ENCODE peak calls at places on chromosomes 6 and 20, in six cellular contexts. C, T, S, E, V and Z are unnamed samples. For H3K9me3 and H3K36me3, the result is how much of the 10 kb centered on the place peaks cover.

GRCh38 chr20:22389836-22390542 is 194.4 kb downstream of the FOXA2 start:
- DNase-seq in C (no peak), T (peak), S (peak), E (no peak), V (peak), Z (peak)

GRCh38 chr6:134063966-134064445 is 11.6 kb upstream of the SLC2A12 start:
- DNase-seq in C (peak), T (peak), S (peak), E (no peak), V (no peak), Z (no peak)

GRCh38 chr20:36462440-36463211 is 78.7 kb upstream of the MYL9 start:
- DNase-seq in C (peak), T (no peak), S (no peak), E (no peak), V (no peak), Z (no peak)

GRCh38 chr6:391559-392440 is at the start of gene IRF4:
- DNase-seq in C (no peak), T (no peak), S (no peak), E (no peak), V (no peak), Z (peak)

GRCh38 chr6:4575724-4576123 is 200.5 kb upstream of the CDYL start:
- DNase-seq in C (no peak), T (no peak), S (no peak), E (no peak), V (no peak), Z (no peak)

GRCh38 chr20:51594206-51594998 is 51.9 kb upstream of the NFATC2 start:
- DNase-seq in C (no peak), T (no peak), S (no peak), E (no peak), V (no peak), Z (no peak)

GRCh38 chr6:36127462-36128016 is 2.8 kb upstream of the MAPK13 start:
- DNase-seq in C (no peak), T (peak), S (no peak), E (no peak), V (no peak), Z (no peak)

GRCh38 chr20:45969712-45970634 is 2.0 kb downstream of the ZNF335 start:
- DNase-seq in C (peak), T (peak), S (peak), E (no peak), V (no peak), Z (peak)

GRCh38 chr6:150373260-150373701 is 4.5 kb downstream of the IYD start:
- DNase-seq in C (no peak), T (no peak), S (no peak), E (no peak), V (no peak), Z (no peak)

GRCh38 chr6:164020142-164020541 is 605.6 kb downstream of the QKI start:
- DNase-seq in C (no peak), T (no peak), S (no peak), E (no peak), V (no peak), Z (no peak)

GRCh38 chr6:73642530-73642929 is 11.3 kb downstream of the SLC17A5 start:
- DNase-seq in C (no peak), T (no peak), S (no peak), E (no peak), V (no peak), Z (no peak)

GRCh38 chr6:16849280-16850210 is 88.3 kb upstream of the ATXN1 start:
- DNase-seq in C (no peak), T (peak), S (no peak), E (no peak), V (no peak), Z (no peak)

GRCh38 chr6:94270040-94270689 is 850.8 kb upstream of the EPHA7 start:
- DNase-seq in C (no peak), T (no peak), S (no peak), E (no peak), V (no peak), Z (no peak)

GRCh38 chr6:47733879-47734558 is 35.6 kb downstream of the ADGRF4 start:
- DNase-seq in C (peak), T (peak), S (peak), E (peak), V (no peak), Z (no peak)

GRCh38 chr6:160348209-160348551 is at the start of gene SLC22A3:
- DNase-seq in C (peak), T (no peak), S (no peak), E (no peak), V (no peak), Z (no peak)

GRCh38 chr6:152642578-152643375 is 5.6 kb upstream of the SYNE1 start:
- DNase-seq in C (peak), T (peak), S (peak), E (no peak), V (peak), Z (peak)

GRCh38 chr20:50403565-50404418 is 106.4 kb upstream of the PTPN1 start:
- DNase-seq in C (no peak), T (no peak), S (no peak), E (no peak), V (no peak), Z (no peak)

GRCh38 chr6:111823831-111824607 is 49.2 kb downstream of the FYN start:
- DNase-seq in C (no peak), T (peak), S (no peak), E (no peak), V (no peak), Z (no peak)

GRCh38 chr20:54691335-54691734 is 215.9 kb downstream of the DOK5 start:
- DNase-seq in C (no peak), T (no peak), S (no peak), E (no peak), V (no peak), Z (no peak)

GRCh38 chr20:32578840-32579239 is 6.3 kb downstream of the NOL4L start:
- DNase-seq in C (no peak), T (no peak), S (no peak), E (no peak), V (no peak), Z (no peak)

GRCh38 chr6:29908710-29909109 is 33.6 kb upstream of the HLA-A start:
- DNase-seq in C (no peak), T (no peak), S (no peak), E (no peak), V (no peak), Z (no peak)

GRCh38 chr6:4516206-4516605 is 260.0 kb upstream of the CDYL start:
- DNase-seq in C (no peak), T (no peak), S (no peak), E (no peak), V (no peak), Z (no peak)

GRCh38 chr20:62030834-62031434 is 34.7 kb downstream of the TAF4 start:
- DNase-seq in C (no peak), T (peak), S (no peak), E (peak), V (no peak), Z (no peak)

GRCh38 chr6:115830895-115831294 is 229.8 kb downstream of the FRK start:
- DNase-seq in C (no peak), T (no peak), S (no peak), E (no peak), V (no peak), Z (no peak)

GRCh38 chr20:3673551-3674070 is 8.2 kb downstream of the ADAM33 start:
- DNase-seq in C (no peak), T (no peak), S (no peak), E (no peak), V (no peak), Z (no peak)

GRCh38 chr6:41940759-41941279 is 789 bp downstream of the CCND3 start:
- DNase-seq in C (peak), T (no peak), S (no peak), E (no peak), V (no peak), Z (no peak)

GRCh38 chr6:123655520-123656306 is 19.0 kb upstream of the TRDN start:
- DNase-seq in C (no peak), T (no peak), S (no peak), E (no peak), V (no peak), Z (no peak)

GRCh38 chr6:20328266-20328946 is 73.3 kb upstream of the E2F3 start:
- DNase-seq in C (no peak), T (no peak), S (no peak), E (no peak), V (no peak), Z (no peak)

GRCh38 chr6:150088481-150089154 is 19.7 kb upstream of the ULBP3 start:
- DNase-seq in C (no peak), T (no peak), S (no peak), E (no peak), V (no peak), Z (no peak)

GRCh38 chr6:81736428-81736827 is 16.1 kb downstream of the TENT5A start:
- DNase-seq in C (no peak), T (no peak), S (no peak), E (no peak), V (no peak), Z (no peak)

GRCh38 chr6:13411484-13411883 is 75.9 kb downstream of the GFOD1 start:
- DNase-seq in C (no peak), T (no peak), S (no peak), E (no peak), V (no peak), Z (no peak)

GRCh38 chr6:8513174-8513573 is 77.8 kb upstream of the SLC35B3 start:
- DNase-seq in C (no peak), T (no peak), S (no peak), E (no peak), V (no peak), Z (no peak)

GRCh38 chr6:47153066-47153755 is 111.1 kb upstream of the ADGRF1 start:
- DNase-seq in C (no peak), T (peak), S (no peak), E (no peak), V (no peak), Z (no peak)

GRCh38 chr20:37397076-37397953 is 51.4 kb downstream of the SRC start:
- DNase-seq in C (no peak), T (peak), S (no peak), E (no peak), V (peak), Z (peak)

GRCh38 chr6:112259337-112259675 is 4.9 kb upstream of the LAMA4 start:
- DNase-seq in C (no peak), T (no peak), S (no peak), E (no peak), V (no peak), Z (no peak)

GRCh38 chr6:145310116-145310515 is 425.2 kb downstream of the EPM2A start:
- DNase-seq in C (no peak), T (no peak), S (no peak), E (no peak), V (no peak), Z (no peak)

GRCh38 chr20:62898093-62898964 is 28.0 kb downstream of the DIDO1 start:
- DNase-seq in C (no peak), T (no peak), S (no peak), E (no peak), V (no peak), Z (no peak)

GRCh38 chr6:35493307-35493983 is 3.4 kb downstream of the TEAD3 start:
- DNase-seq in C (no peak), T (no peak), S (no peak), E (no peak), V (no peak), Z (no peak)

DNA sequence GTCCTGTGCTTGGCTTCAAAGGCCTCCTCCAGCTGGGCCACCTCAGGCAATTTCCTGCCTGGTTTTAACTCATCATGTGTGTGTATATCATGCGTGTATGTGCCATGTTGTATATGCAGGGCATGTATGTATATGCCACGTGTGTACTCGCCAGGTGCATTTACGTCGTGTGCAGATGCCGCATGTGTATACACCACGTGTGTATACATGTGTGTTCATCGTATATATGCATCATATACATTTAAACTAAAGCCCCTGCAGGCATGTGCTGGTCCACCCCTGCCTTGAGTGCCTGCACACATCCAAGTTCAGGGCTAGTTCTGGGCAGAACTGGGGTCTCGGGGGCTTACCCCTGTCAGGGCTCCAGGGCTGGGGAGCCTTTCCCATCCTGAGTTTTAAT is 54.0 kb upstream of the SMOC2 start:
- DNase-seq in C (no peak), T (no peak), S (no peak), E (no peak), V (no peak), Z (no peak)
- H3K9me3 ChIP-seq in C (under half), T (under half), S (under half), E (under half), V (under half), Z (under half)

GRCh38 chr20:57374343-57374930 is 16.8 kb upstream of the RBM38 start:
- DNase-seq in C (no peak), T (no peak), S (no peak), E (no peak), V (no peak), Z (no peak)
- H3K36me3 ChIP-seq in C (half or more), T (half or more), S (half or more), E (half or more), V (half or more), Z (half or more)

DNA sequence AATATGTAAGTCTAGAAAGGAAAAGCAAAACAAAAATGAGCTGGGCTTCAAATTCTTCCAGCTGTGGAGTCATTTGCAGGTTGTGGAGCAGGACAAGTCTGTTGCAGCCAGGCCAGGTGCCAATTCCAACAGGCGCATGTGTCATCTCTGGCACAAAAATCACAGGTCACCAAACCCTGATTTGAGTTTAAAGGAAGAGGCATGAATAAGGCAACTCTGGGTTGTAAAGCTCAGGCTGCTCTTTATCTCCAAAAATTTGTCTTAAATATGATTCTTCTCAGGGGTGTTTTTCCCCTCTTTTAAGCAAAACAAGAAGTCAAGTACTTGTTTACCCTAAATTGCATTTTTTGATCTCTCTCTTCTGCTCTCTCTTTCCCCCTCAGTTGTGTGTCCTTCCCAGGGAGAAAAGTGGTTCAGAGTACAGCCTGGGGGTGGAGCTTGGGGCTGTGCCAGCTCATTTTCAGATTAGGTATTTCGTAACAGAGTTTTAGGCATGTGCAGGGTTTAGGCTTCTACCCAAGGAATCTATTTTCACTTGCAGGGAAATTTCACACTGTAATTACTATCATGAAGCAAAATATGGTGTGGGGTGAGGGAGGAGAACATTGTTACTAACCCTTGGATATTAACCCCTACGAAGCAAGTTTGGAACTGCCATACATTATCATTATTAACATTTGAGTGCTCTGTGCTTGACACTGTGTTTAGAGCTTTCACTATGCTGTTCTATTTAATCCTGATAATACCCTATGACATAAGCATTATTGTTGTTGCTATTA is 8.3 kb upstream of the NCOA3 start:
- DNase-seq in C (peak), T (peak), S (peak), E (no peak), V (no peak), Z (no peak)
- TF ChIP-seq YY1 in C (no peak), T (no peak), S (no peak), E (no peak), V (no peak), Z (no peak)

DNA sequence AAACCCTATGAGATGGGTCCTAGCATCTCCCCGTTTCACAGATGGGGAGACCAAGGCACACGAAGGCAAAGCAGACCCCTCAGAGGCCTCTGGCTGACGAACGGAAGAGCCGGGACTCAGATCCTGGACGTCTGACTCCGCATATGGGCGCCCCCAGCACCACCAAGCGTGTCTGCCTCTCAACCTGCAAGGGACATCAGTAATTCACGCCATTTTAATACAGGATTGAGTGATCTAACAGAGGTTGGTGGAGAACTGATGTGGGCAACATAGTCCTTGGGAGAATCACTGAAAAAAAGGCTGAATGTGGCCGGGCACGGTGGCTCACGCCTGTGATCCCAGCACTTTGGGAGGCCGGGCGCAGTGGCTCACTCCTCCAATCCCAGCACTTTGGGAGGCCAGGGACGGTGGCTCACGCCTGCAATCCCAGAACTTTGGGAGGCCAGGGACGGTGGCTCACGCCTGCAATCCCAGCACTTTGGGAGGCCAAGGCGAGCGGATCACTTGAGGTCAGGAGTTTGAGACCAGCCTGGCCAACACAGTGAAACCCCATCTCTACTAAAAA is 206.6 kb downstream of the DLL1 start:
- DNase-seq in C (no peak), T (no peak), S (no peak), E (no peak), V (no peak), Z (no peak)
- H3K9me3 ChIP-seq in C (under half), T (under half), S (under half), E (under half), V (under half), Z (under half)

GRCh38 chr20:35010405-35011192 is 54.9 kb downstream of the MYH7B start:
- DNase-seq in C (no peak), T (no peak), S (no peak), E (no peak), V (no peak), Z (no peak)

GRCh38 chr20:35012227-35013069 is 56.8 kb downstream of the MYH7B start:
- DNase-seq in C (no peak), T (no peak), S (no peak), E (no peak), V (no peak), Z (no peak)

GRCh38 chr20:35013421-35014411 is 58.0 kb downstream of the MYH7B start:
- DNase-seq in C (peak), T (no peak), S (no peak), E (no peak), V (no peak), Z (no peak)

GRCh38 chr20:35009665-35010328 is 54.1 kb downstream of the MYH7B start:
- DNase-seq in C (no peak), T (no peak), S (no peak), E (no peak), V (no peak), Z (no peak)

GRCh38 chr20:35011589-35012226 is 56.0 kb downstream of the MYH7B start:
- DNase-seq in C (no peak), T (no peak), S (no peak), E (no peak), V (no peak), Z (no peak)
- H3K36me3 ChIP-seq in C (half or more), T (half or more), S (under half), E (under half), V (half or more), Z (half or more)

DNA sequence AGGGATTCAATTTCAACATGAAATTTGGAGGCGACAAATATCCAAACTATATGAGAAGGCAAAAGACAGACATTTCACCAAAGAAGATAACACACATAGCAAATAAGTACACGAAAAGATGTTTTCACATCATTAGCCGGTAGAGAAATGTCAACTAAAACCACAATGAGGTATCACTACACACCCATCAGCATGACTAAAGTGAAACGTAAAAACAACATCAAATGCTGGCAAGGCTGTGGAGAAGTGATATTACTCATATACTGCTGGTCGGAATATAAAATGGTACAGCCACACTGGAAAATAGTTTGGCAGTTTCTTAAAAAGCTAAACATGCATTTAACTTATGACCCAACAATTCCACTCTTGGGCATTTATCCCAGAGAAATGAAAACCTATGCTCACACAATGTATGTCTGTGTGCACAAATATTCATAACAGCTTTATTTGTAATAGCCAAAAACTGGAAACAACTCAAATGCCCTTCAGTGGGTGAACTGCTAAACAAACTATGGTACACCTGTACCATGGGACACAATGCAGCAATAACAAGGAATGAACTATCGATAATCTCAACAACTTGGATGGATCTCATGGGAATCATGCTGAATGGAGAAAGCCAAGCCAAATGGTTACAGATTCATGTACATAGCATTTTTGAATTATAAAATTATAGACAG is 8.7 kb downstream of the ADAT2 start:
- DNase-seq in C (no peak), T (no peak), S (no peak), E (no peak), V (no peak), Z (no peak)
- TF ChIP-seq YY1 in C (no peak), T (no peak), S (no peak), E (no peak), V (no peak), Z (no peak)

DNA sequence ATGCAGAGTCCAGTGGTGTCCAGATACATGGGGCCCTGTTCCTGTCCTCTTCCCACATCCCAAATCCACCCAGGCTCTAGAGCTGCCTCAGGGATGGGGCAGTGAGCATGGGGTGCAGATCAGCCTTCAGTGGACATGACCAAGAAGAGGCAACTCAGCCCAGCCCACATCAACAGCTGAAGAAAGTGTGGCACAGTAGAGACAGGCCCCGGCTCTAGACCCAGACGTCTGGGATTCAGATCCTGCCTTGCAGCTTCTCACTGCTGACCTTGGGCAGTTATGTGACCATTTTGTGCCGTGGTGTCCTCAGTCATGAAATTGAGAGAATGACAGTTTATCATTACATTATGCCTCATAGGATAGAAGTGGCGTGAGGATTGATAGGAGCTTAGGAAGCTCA is 54.6 kb upstream of the CST7 start:
- DNase-seq in C (no peak), T (no peak), S (no peak), E (no peak), V (no peak), Z (no peak)
- H3K9me3 ChIP-seq in C (under half), T (under half), S (under half), E (under half), V (under half), Z (under half)